ENCODE peak calls at places on chromosomes 1 and 21, in five cellular contexts. Q is ovary, R is RWPE1, E is HFF-Myc, K is IMR-90. V is an unnamed sample.

GRCh38 chr1:27981146-27981545 is 21.4 kb downstream of the XKR8 start:
- DNase-seq in E (no peak), K (no peak), Q (no peak), R (no peak), V (no peak)

GRCh38 chr1:22177354-22178003 is 34.6 kb upstream of the WNT4 start:
- DNase-seq in K (no peak), Q (no peak), R (peak), E (no peak), V (no peak)

GRCh38 chr1:9842781-9843575 is 19.2 kb upstream of the CLSTN1 start:
- DNase-seq in K (no peak), E (no peak), Q (peak), R (no peak), V (no peak)

GRCh38 chr1:214386747-214387146 is 105.8 kb downstream of the SMYD2 start:
- DNase-seq in E (no peak), K (peak), Q (no peak), R (peak), V (no peak)

GRCh38 chr21:32181415-32181814 is 97.4 kb downstream of the MIS18A start:
- DNase-seq in R (no peak), Q (no peak), E (no peak), K (no peak), V (no peak)

GRCh38 chr1:155976062-155976912 is 2.1 kb downstream of the ARHGEF2 start:
- DNase-seq in E (no peak), R (peak), K (peak), Q (peak), V (no peak)

GRCh38 chr1:63827411-63828321 is 53.8 kb downstream of the ROR1 start:
- DNase-seq in R (no peak), K (peak), E (no peak), Q (no peak), V (no peak)

GRCh38 chr1:38246955-38247952 is 200.7 kb upstream of the POU3F1 start:
- DNase-seq in E (peak), R (no peak), K (peak), Q (no peak), V (peak)

GRCh38 chr1:58885998-58886397 is 102.2 kb upstream of the JUN start:
- DNase-seq in K (no peak), Q (peak), E (no peak), R (no peak), V (no peak)

GRCh38 chr1:16677552-16678423 is 11.0 kb upstream of the RNU1-3 start:
- DNase-seq in E (peak), R (peak), K (peak), Q (peak), V (no peak)

GRCh38 chr1:205077158-205077933 is 6.9 kb downstream of the TMEM81 start:
- DNase-seq in Q (no peak), K (no peak), E (no peak), R (no peak), V (no peak)

GRCh38 chr1:204695692-204696091 is 10.2 kb upstream of the LRRN2 start:
- DNase-seq in Q (no peak), R (no peak), E (no peak), K (no peak), V (no peak)

GRCh38 chr1:49016030-49016991 is 239.6 kb upstream of the BEND5 start:
- DNase-seq in Q (no peak), E (no peak), R (no peak), K (no peak), V (no peak)

DNA sequence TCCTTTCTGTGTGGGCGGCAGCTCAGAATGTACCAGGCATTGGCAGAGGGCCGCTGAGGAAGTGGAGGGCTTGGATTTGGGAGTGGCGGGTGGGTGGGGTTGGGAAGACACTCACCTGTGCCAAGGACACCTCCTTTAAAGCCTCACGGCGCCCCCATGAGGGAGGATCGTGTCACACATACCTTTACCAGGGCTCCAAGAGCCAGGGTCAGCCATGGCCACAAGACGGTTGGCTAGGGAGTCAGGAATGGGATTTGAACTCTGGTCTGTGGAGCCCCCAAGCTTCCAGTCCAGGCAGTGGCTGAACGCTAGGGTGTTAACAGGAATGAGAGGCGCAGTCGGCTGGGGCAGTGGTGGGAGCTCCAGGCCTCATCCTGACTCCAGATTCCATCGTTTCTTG is 4.6 kb downstream of the NBL1 start:
- DNase-seq in R (no peak), K (no peak), E (no peak), Q (no peak), V (no peak)
- TF ChIP-seq CTCF in R (peak), K (peak), E (peak), Q (no peak), V (peak)

DNA sequence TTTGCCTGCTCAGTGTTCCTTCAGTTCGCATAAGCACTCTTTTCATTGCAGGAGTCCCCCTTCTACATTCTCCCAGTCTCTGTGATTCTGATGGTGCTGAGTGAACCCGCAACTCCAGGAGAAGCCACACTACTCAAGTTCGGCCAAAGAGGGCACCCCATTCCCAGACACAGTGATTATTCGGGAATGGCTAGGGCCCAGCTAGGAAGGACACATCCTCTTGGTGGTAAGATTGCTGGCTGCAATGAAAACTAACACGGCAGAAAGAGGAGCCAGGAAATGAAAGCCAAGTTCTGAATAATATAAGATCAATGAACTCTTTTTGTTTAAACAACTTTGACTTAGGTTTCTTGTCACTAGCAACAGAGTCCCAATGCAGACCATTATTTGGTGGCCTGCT is 14.9 kb downstream of the CREG1 start:
- DNase-seq in K (no peak), Q (no peak), R (no peak), E (no peak), V (no peak)
- TF ChIP-seq CTCF in K (no peak), Q (no peak), R (no peak), E (no peak), V (no peak)

DNA sequence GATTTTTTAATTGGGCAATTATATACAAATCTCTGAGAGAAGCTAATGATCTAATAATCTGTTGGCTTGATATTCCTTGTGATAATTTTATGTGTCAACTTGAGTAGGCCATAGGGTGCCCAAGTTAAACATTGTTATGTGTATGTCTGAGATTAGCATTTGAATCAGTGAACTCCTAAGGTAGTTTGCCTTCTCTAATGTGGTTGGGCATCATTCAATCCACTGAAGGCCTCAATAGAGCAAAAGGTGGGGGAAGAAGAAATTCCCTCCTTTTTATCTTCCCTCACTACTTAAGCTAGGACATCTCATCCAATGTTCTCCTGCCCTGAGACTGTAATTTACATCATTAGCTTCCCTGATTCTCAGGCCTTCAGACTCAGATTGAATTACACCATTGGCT is 394.5 kb downstream of the LMO4 start:
- DNase-seq in E (no peak), R (no peak), Q (no peak), K (no peak), V (no peak)
- TF ChIP-seq CTCF in E (no peak), R (no peak), Q (no peak), K (no peak), V (no peak)

DNA sequence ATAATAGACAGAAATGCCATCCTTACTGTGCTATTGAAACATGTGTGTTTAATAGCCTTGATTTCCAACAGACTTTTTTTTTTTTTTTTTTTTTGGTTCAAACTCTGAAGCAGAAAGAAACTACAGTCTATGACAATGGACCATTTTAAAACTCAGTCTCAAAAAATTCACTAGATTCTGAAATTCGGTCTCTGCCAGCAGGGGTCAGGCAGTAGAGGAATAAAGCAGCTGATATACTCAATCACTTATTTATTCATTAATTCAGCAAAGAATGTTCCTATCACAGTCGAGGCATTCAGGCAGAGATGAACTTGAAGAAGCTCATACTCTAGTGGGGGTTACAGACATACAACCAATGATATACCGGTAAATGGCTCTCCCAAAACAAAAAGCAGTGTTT is 260.9 kb upstream of the DMRTA2 start:
- DNase-seq in K (no peak), Q (no peak), E (no peak), R (no peak), V (no peak)
- TF ChIP-seq CTCF in K (no peak), Q (no peak), E (no peak), R (no peak), V (peak)

GRCh38 chr1:45521413-45522323 is at the start of gene PRDX1:
- DNase-seq in Q (peak), R (peak), E (peak), K (peak), V (no peak)
- TF ChIP-seq CTCF in Q (no peak), R (no peak), E (no peak), K (peak), V (peak)

GRCh38 chr1:173507847-173508209 is 30.7 kb downstream of the PRDX6 start:
- DNase-seq in E (no peak), Q (no peak), K (no peak), R (no peak), V (peak)

GRCh38 chr1:173505401-173505800 is 28.3 kb downstream of the PRDX6 start:
- DNase-seq in R (no peak), K (peak), E (no peak), Q (no peak), V (no peak)

GRCh38 chr1:173508541-173508940 is 31.4 kb downstream of the PRDX6 start:
- DNase-seq in E (no peak), R (no peak), K (peak), Q (no peak), V (no peak)

GRCh38 chr1:173507205-173507846 is 30.2 kb downstream of the PRDX6 start:
- DNase-seq in K (peak), E (peak), R (peak), Q (no peak), V (peak)

DNA sequence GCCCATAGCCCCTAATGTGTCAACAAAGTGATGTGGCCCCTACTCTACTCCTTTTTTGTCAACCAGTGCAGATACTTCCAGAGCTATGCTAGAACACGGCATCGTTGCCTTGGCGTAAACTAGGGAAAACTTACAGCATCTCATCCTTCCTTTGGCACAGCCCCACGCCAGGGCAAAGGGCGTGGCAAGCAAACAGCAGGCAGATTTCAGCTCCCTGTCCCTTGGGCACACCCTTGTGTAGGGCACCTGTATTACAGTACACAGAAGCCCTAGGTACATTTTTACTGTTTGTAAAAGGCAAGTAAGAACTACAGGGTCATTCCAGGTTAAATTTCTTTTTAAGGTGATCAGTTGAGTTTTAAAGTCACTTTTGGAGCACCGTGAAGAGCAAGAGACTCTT is 29.3 kb downstream of the PRDX6 start:
- DNase-seq in R (no peak), K (no peak), Q (no peak), E (no peak), V (no peak)
- TF ChIP-seq CTCF in R (no peak), K (no peak), Q (no peak), E (peak), V (peak)

GRCh38 chr1:244137261-244137660 is 86.2 kb downstream of the ZBTB18 start:
- DNase-seq in K (no peak), R (no peak), Q (no peak), E (no peak), V (no peak)
- TF ChIP-seq CTCF in K (no peak), R (no peak), Q (no peak), E (no peak), V (no peak)

GRCh38 chr1:33121728-33122127 is 40.8 kb downstream of the AZIN2 start:
- DNase-seq in R (no peak), Q (no peak), E (no peak), K (no peak), V (no peak)

GRCh38 chr1:33118274-33118673 is 37.3 kb downstream of the AZIN2 start:
- DNase-seq in K (no peak), R (no peak), Q (no peak), E (no peak), V (no peak)

GRCh38 chr1:33119050-33119449 is 38.1 kb downstream of the AZIN2 start:
- DNase-seq in E (no peak), K (no peak), Q (no peak), R (no peak), V (no peak)

GRCh38 chr1:33120436-33121231 is 39.7 kb downstream of the AZIN2 start:
- DNase-seq in R (peak), Q (no peak), K (peak), E (no peak), V (no peak)

GRCh38 chr1:33119532-33120217 is 38.7 kb downstream of the AZIN2 start:
- DNase-seq in E (no peak), R (no peak), Q (no peak), K (peak), V (no peak)
- TF ChIP-seq CTCF in E (no peak), R (no peak), Q (no peak), K (peak), V (no peak)

GRCh38 chr21:29638761-29639327 is 301.0 kb downstream of the GRIK1 start:
- DNase-seq in Q (no peak), R (no peak), K (no peak), E (no peak), V (no peak)
- TF ChIP-seq CTCF in Q (no peak), R (no peak), K (no peak), E (no peak), V (no peak)